ENCODE peak calls at places on chromosomes 13 and 19, in eight cellular contexts. L is T-helper 17 cell; O is stimulated activated CD4-positive, alpha-beta T cell treated with anti-CD3 and anti-CD28 coated beads, Interleukin-1b, Interleukin-23, amount 100 ng/mL, for 24 hours; M is neural progenitor cell; W is effector memory CD4-positive, alpha-beta T cell; R is posterior cingulate gyrus; T is colonic mucosa; V is stimulated activated naive B cell treated with anti-CD40 and anti-IgM and Interleukin-4, amounts not matched to agents 10 μg/mL and 1 μg/mL and 100 μg/mL, for 72 hours. N is an unnamed sample.
A peak's percentile ranks its signal among the peaks of the same experiment; 100 is the strongest.

GRCh38 chr13:76854894-76855293 is 31.3 kb downstream of the KCTD12 start:
- DNase-seq in M (no peak), R (no peak), L (no peak), T (no peak), W (no peak), V (no peak), O (no peak), N (no peak)

GRCh38 chr13:93283255-93283654 is 56.6 kb downstream of the GPC6 start:
- DNase-seq in O (no peak), T (no peak), V (no peak), W (no peak), L (no peak), R (no peak), M (no peak), N (no peak)

GRCh38 chr19:55855160-55855559 is 18.8 kb downstream of the NLRP4 start:
- DNase-seq in T (no peak), V (no peak), R (no peak), L (no peak), M (no peak), W (no peak), O (no peak), N (no peak)

GRCh38 chr13:28531195-28531955 is 36.4 kb upstream of the FLT1 start:
- DNase-seq in L (no peak), O (no peak), R (no peak), V (no peak), W (no peak), T (peak; percentile 33), M (peak; percentile 79), N (peak; percentile 38)

GRCh38 chr13:55999709-56000108 is 1141.0 kb upstream of the PRR20A start:
- DNase-seq in T (no peak), O (no peak), W (no peak), M (peak; percentile 46), L (no peak), R (no peak), V (no peak), N (no peak)

GRCh38 chr19:41570179-41570578 is 5.8 kb upstream of the CEACAM21 start:
- DNase-seq in R (no peak), V (no peak), W (no peak), L (no peak), M (no peak), T (no peak), O (no peak), N (no peak)

GRCh38 chr13:27334774-27335490 is 64.3 kb downstream of the RASL11A start:
- DNase-seq in M (no peak), W (no peak), V (no peak), L (no peak), R (no peak), O (no peak), T (no peak), N (no peak)

GRCh38 chr13:40153516-40153915 is 498.1 kb downstream of the COG6 start:
- DNase-seq in M (no peak), L (no peak), R (no peak), O (no peak), W (no peak), V (no peak), T (no peak), N (no peak)

GRCh38 chr19:2478324-2478755 is 2.4 kb downstream of the GADD45B start:
- DNase-seq in L (peak; percentile 48), M (peak; percentile 76), T (peak; percentile 81), O (peak; percentile 28), W (peak; percentile 43), R (peak; percentile 32), V (peak; percentile 35), N (peak; percentile 78)

GRCh38 chr13:114108141-114108761 is 24.2 kb downstream of the RASA3 start:
- DNase-seq in V (no peak), L (no peak), W (no peak), R (peak; percentile 1), O (no peak), M (no peak), T (no peak), N (peak; percentile 1)

GRCh38 chr13:99958402-99959126 is 13.0 kb downstream of the ZIC5 start:
- DNase-seq in W (no peak), O (no peak), V (no peak), L (no peak), M (peak; percentile 89), T (no peak), R (no peak), N (no peak)

GRCh38 chr19:2634228-2634951 is 68.1 kb downstream of the GNG7 start:
- DNase-seq in M (no peak), W (no peak), V (no peak), T (no peak), R (no peak), O (no peak), L (no peak), N (no peak)

GRCh38 chr13:113981201-113981605 is 7.3 kb upstream of the C13orf46 start:
- DNase-seq in M (no peak), R (no peak), T (peak; percentile 90), L (no peak), W (no peak), V (no peak), O (no peak), N (peak; percentile 89)

GRCh38 chr19:15244808-15245207 is 12.6 kb upstream of the EPHX3 start:
- DNase-seq in L (no peak), W (no peak), R (no peak), V (no peak), T (no peak), M (no peak), O (no peak), N (no peak)

GRCh38 chr19:32924200-32924599 is 47.6 kb downstream of the CEP89 start:
- DNase-seq in R (peak; percentile 34), T (peak; percentile 35), M (no peak), O (no peak), L (no peak), V (no peak), W (no peak), N (peak; percentile 54)

GRCh38 chr13:65710514-65710913 is 1519.6 kb downstream of the PCDH9 start:
- DNase-seq in W (no peak), T (no peak), R (no peak), O (no peak), V (no peak), M (no peak), L (no peak), N (no peak)

GRCh38 chr13:99303863-99304521 is 3.2 kb downstream of the GPR183 start:
- DNase-seq in R (no peak), V (no peak), M (no peak), W (peak; percentile 57), T (no peak), L (peak; percentile 54), O (peak; percentile 57), N (no peak)

GRCh38 chr13:30870049-30870884 is 35.8 kb upstream of the MEDAG start:
- DNase-seq in O (peak; percentile 16), W (no peak), L (no peak), M (peak; percentile 11), V (no peak), R (no peak), T (peak; percentile 67), N (peak; percentile 57)

GRCh38 chr13:52835071-52835793 is 13.2 kb downstream of the PCDH8 start:
- DNase-seq in M (no peak), L (no peak), R (no peak), V (no peak), O (no peak), W (no peak), T (no peak), N (no peak)

GRCh38 chr19:33214621-33215020 is 11.0 kb downstream of the SLC7A10 start:
- DNase-seq in M (peak; percentile 81), R (peak; percentile 19), T (no peak), V (no peak), W (no peak), O (no peak), L (no peak), N (no peak)

GRCh38 chr13:44299544-44299943 is 74.1 kb upstream of the SERP2 start:
- DNase-seq in V (no peak), W (no peak), M (no peak), L (no peak), O (no peak), R (no peak), T (no peak), N (no peak)

GRCh38 chr19:56348289-56348877 is 33.7 kb upstream of the ZSCAN5A start:
- DNase-seq in R (no peak), T (no peak), M (peak; percentile 31), V (no peak), W (no peak), O (no peak), L (no peak), N (peak; percentile 32)

GRCh38 chr19:19458110-19458816 is 52.8 kb downstream of the GATAD2A start:
- DNase-seq in R (no peak), W (no peak), V (no peak), M (no peak), L (no peak), O (no peak), T (no peak), N (peak; percentile 11)

GRCh38 chr13:42653694-42654093 is 79.7 kb downstream of the TNFSF11 start:
- DNase-seq in L (no peak), O (no peak), V (no peak), W (no peak), M (no peak), T (no peak), R (no peak), N (no peak)

N was measured in mucosa of descending colon.